ENCODE peak calls at places on chromosomes 11 and 22, in eight cellular contexts. I is neural crest cell, R is Calu3, K is neural progenitor cell, B is uterus, A is endothelial cell, F is tibial nerve, P is body of pancreas. V is an unnamed sample.

GRCh38 chr11:128692750-128693578 is 908 bp upstream of the FLI1 start:
- DNase-seq in I (no peak), R (no peak), K (peak), B (no peak), A (no peak), F (no peak), P (no peak), V (peak)

GRCh38 chr22:22569218-22569617 is 10.2 kb upstream of the PRAME start:
- DNase-seq in I (no peak), R (no peak), K (no peak), B (no peak), A (no peak), F (no peak), P (no peak), V (no peak)

GRCh38 chr11:2780850-2781412 is 81.1 kb upstream of the KCNQ1OT1 start:
- DNase-seq in I (peak), R (no peak), K (no peak), B (no peak), A (no peak), F (no peak), P (no peak), V (no peak)

GRCh38 chr22:47218671-47219070 is 456.2 kb downstream of the TBC1D22A start:
- DNase-seq in I (no peak), R (no peak), K (no peak), B (no peak), A (no peak), F (no peak), P (no peak), V (no peak)

GRCh38 chr11:88799749-88800500 is 265.9 kb downstream of the GRM5 start:
- DNase-seq in I (no peak), R (no peak), K (no peak), B (no peak), A (no peak), F (no peak), P (no peak), V (no peak)

GRCh38 chr11:123020968-123021367 is 39.3 kb upstream of the BSX start:
- DNase-seq in I (peak), R (peak), K (peak), B (no peak), A (peak), F (peak), P (no peak), V (no peak)

GRCh38 chr11:59223177-59223576 is 10.4 kb upstream of the MPEG1 start:
- DNase-seq in I (no peak), R (no peak), K (no peak), B (no peak), A (no peak), F (no peak), P (no peak), V (no peak)

GRCh38 chr22:32723632-32724031 is 77.9 kb upstream of the TIMP3 start:
- DNase-seq in I (no peak), R (no peak), K (no peak), B (peak), A (no peak), F (peak), P (no peak), V (peak)

GRCh38 chr11:112157274-112157766 is 6.6 kb downstream of the IL18 start:
- DNase-seq in I (no peak), R (peak), K (no peak), B (no peak), A (no peak), F (peak), P (peak), V (no peak)

GRCh38 chr11:123430736-123431356 is 777 bp downstream of the GRAMD1B start:
- DNase-seq in I (peak), R (no peak), K (peak), B (peak), A (peak), F (peak), P (peak), V (peak)

GRCh38 chr11:32173435-32173834 is 82.6 kb downstream of the RCN1 start:
- DNase-seq in I (peak), R (peak), K (peak), B (peak), A (peak), F (peak), P (peak), V (peak)

GRCh38 chr22:43094085-43094484 is 4.9 kb upstream of the TTLL1 start:
- DNase-seq in I (no peak), R (peak), K (no peak), B (no peak), A (no peak), F (no peak), P (no peak), V (no peak)
- TF ChIP-seq CTCF in I (peak), R (no peak), K (no peak), B (no peak), A (no peak), F (no peak), P (no peak), V (no peak)

GRCh38 chr11:26276798-26277424 is 55.0 kb upstream of the ANO3 start:
- DNase-seq in I (peak), R (peak), K (peak), B (peak), A (peak), F (peak), P (peak), V (no peak)

GRCh38 chr11:26283852-26284421 is 48.0 kb upstream of the ANO3 start:
- DNase-seq in I (no peak), R (no peak), K (no peak), B (no peak), A (no peak), F (no peak), P (no peak), V (no peak)

DNA sequence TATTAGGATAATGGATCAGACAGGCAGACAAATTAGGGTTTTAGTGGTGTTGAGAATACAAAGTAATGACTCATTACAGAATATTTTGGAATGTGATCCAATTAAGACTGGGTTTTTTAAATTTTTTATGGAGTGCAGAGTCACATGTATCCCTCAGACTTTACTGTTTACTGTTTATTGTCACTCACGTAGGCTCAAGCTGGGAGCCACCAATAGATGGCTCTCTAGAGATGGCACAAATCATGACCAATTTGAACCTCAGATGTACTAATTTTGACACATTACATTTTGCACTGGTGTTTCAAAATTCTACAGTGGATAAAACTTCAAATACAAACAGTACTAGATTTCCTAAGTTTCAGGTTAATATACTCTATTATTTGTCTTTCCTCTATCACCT is 53.6 kb upstream of the ANO3 start:
- DNase-seq in I (no peak), R (no peak), K (no peak), B (no peak), A (no peak), F (no peak), P (no peak), V (no peak)
- TF ChIP-seq CTCF in I (no peak), R (no peak), K (peak), B (no peak), A (no peak), F (no peak), P (no peak), V (no peak)

GRCh38 chr11:126864934-126865333 is 135.6 kb downstream of the KIRREL3 start:
- DNase-seq in I (no peak), R (no peak), K (no peak), B (no peak), A (no peak), F (no peak), P (no peak), V (no peak)

GRCh38 chr11:126857860-126858808 is 142.4 kb downstream of the KIRREL3 start:
- DNase-seq in I (no peak), R (no peak), K (no peak), B (no peak), A (no peak), F (no peak), P (peak), V (no peak)

GRCh38 chr11:126863294-126863997 is 137.1 kb downstream of the KIRREL3 start:
- DNase-seq in I (no peak), R (no peak), K (no peak), B (no peak), A (no peak), F (no peak), P (no peak), V (no peak)

GRCh38 chr11:126861796-126862195 is 138.8 kb downstream of the KIRREL3 start:
- DNase-seq in I (no peak), R (no peak), K (no peak), B (no peak), A (no peak), F (no peak), P (no peak), V (no peak)

GRCh38 chr11:126862664-126863247 is 137.8 kb downstream of the KIRREL3 start:
- DNase-seq in I (no peak), R (no peak), K (peak), B (no peak), A (no peak), F (no peak), P (no peak), V (no peak)
- TF ChIP-seq CTCF in I (no peak), R (no peak), K (peak), B (no peak), A (no peak), F (no peak), P (no peak), V (no peak)

DNA sequence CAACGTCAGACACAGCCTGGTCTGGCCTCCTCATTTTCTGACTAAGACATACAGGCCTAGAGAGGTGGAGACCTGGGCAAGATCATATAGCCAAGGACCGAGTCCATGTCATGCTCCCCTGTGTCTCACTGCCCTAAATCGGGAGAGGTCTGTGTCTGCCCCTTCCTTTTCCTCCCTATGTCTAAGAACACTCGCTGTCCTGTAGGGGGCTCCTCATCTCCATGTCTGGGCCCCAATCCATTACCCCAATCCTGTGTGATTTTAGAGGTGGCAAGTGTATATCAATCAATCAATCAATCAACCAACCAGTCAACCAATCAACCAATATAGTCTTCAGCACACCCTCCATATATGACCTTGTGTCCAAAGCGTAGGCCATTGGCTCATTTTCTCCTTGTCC is 125.7 kb downstream of the KIRREL3 start:
- DNase-seq in I (no peak), R (no peak), K (peak), B (no peak), A (no peak), F (no peak), P (no peak), V (no peak)
- TF ChIP-seq CTCF in I (no peak), R (no peak), K (peak), B (no peak), A (peak), F (no peak), P (no peak), V (no peak)

DNA sequence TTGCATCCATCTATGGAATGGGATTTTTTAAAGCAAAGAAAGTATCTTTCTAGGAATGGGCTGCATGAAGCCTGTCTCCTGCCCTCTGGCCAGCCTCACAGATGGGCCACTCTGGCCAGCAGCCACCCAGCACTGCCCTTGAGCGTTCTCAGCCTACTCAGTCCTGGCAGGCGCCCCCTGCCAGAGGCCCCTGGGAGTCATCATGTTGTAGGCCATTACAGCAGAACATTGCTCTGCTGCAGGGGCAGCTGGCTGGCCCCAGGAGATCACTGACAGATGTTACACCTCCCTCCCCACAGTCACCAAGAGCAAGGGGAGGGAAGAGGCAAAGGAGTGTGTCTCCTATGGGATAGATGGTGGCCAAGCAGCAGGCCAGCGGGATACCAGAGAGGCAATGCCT is 363.7 kb downstream of the NXPE2 start:
- DNase-seq in I (no peak), R (no peak), K (no peak), B (no peak), A (no peak), F (no peak), P (no peak), V (no peak)
- TF ChIP-seq CTCF in I (no peak), R (no peak), K (peak), B (no peak), A (no peak), F (no peak), P (no peak), V (no peak)

GRCh38 chr11:76248210-76248609 is 41.9 kb upstream of the WNT11 start:
- DNase-seq in I (no peak), R (no peak), K (peak), B (no peak), A (peak), F (no peak), P (no peak), V (no peak)
- TF ChIP-seq CTCF in I (peak), R (peak), K (peak), B (no peak), A (peak), F (no peak), P (no peak), V (no peak)

DNA sequence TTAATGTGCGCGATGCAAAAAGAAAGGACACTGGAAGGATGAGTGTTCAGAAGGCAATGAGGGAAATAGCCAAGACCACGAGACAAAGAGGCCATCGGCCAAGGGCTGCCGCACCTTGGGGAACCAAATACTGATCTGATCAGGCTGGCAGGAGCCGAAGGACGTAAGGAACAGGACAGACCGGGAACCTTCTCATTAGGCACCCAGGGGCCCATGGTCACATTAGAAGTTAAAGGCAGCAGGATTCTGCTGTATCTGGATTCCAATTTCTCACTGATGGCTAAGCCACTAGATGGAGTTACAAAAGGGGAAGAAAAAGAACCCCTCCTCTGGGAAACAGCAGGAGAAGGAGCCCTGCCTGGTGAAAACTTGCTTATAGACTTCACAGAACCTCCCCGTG is 28.8 kb upstream of the CPT1A start:
- DNase-seq in I (no peak), R (peak), K (no peak), B (no peak), A (no peak), F (no peak), P (no peak), V (no peak)
- TF ChIP-seq CTCF in I (peak), R (no peak), K (no peak), B (no peak), A (no peak), F (no peak), P (no peak), V (no peak)

V was measured in tibial artery.